ENCODE peak calls at places on chromosomes 1 and 21, in nine cellular contexts. C, M, G, P, F, A, J, E and H are unnamed samples.

GRCh38 chr1:229129306-229130027 is 141.4 kb upstream of the RAB4A start:
- DNase-seq in C (peak), M (no peak), G (no peak), P (no peak), F (peak), A (no peak), J (peak), E (no peak), H (no peak)

GRCh38 chr1:34688358-34688757 is 66.5 kb upstream of the GJB5 start:
- DNase-seq in C (no peak), M (peak), G (no peak), P (no peak), F (no peak), A (no peak), J (no peak), E (no peak), H (no peak)

GRCh38 chr1:156244126-156244525 is 2.1 kb downstream of the BGLAP start:
- DNase-seq in C (no peak), M (no peak), G (no peak), P (no peak), F (no peak), A (no peak), J (no peak), E (no peak), H (no peak)

GRCh38 chr1:39609618-39610331 is 29.7 kb downstream of the HEYL start:
- DNase-seq in C (peak), M (peak), G (peak), P (peak), F (peak), A (peak), J (peak), E (peak), H (peak)

GRCh38 chr1:210293191-210293607 is 35.5 kb upstream of the HHAT start:
- DNase-seq in C (no peak), M (peak), G (peak), P (peak), F (no peak), A (peak), J (no peak), E (peak), H (no peak)

GRCh38 chr1:204319462-204319861 is 40.3 kb downstream of the PLEKHA6 start:
- DNase-seq in C (no peak), M (peak), G (no peak), P (no peak), F (no peak), A (no peak), J (no peak), E (no peak), H (no peak)

GRCh38 chr1:2972011-2972878 is 49.0 kb upstream of the ACTRT2 start:
- DNase-seq in C (peak), M (no peak), G (no peak), P (peak), F (no peak), A (peak), J (no peak), E (no peak), H (no peak)

GRCh38 chr21:23694396-23694795 is 1912.9 kb downstream of the MRPL39 start:
- DNase-seq in C (no peak), M (no peak), G (no peak), P (no peak), F (no peak), A (no peak), J (no peak), E (no peak), H (no peak)

GRCh38 chr1:212218911-212219310 is 66.3 kb upstream of the PPP2R5A start:
- DNase-seq in C (no peak), M (no peak), G (no peak), P (no peak), F (no peak), A (no peak), J (no peak), E (no peak), H (no peak)

GRCh38 chr1:205632374-205633169 is 761 bp upstream of the ELK4 start:
- DNase-seq in C (no peak), M (no peak), G (no peak), P (no peak), F (no peak), A (no peak), J (no peak), E (no peak), H (no peak)

GRCh38 chr1:214448536-214448935 is 102.9 kb downstream of the PTPN14 start:
- DNase-seq in C (no peak), M (no peak), G (no peak), P (no peak), F (no peak), A (no peak), J (no peak), E (no peak), H (no peak)

GRCh38 chr1:214449371-214449770 is 102.0 kb downstream of the PTPN14 start:
- DNase-seq in C (no peak), M (no peak), G (no peak), P (no peak), F (no peak), A (no peak), J (no peak), E (no peak), H (no peak)

GRCh38 chr1:214445846-214446614 is 105.4 kb downstream of the PTPN14 start:
- DNase-seq in C (no peak), M (peak), G (no peak), P (no peak), F (no peak), A (no peak), J (no peak), E (no peak), H (no peak)

GRCh38 chr1:214446772-214447556 is 104.4 kb downstream of the PTPN14 start:
- DNase-seq in C (peak), M (peak), G (no peak), P (no peak), F (no peak), A (no peak), J (no peak), E (no peak), H (no peak)

GRCh38 chr1:214447557-214447871 is 103.9 kb downstream of the PTPN14 start:
- DNase-seq in C (no peak), M (no peak), G (no peak), P (no peak), F (no peak), A (no peak), J (no peak), E (no peak), H (no peak)
- H3K27ac ChIP-seq in C (peak), M (peak), G (no peak), P (no peak), F (no peak), A (peak), J (no peak), E (peak), H (no peak)

GRCh38 chr1:18636762-18637552 is 6.3 kb downstream of the PAX7 start:
- DNase-seq in C (no peak), M (no peak), G (no peak), P (no peak), F (no peak), A (no peak), J (no peak), E (no peak), H (no peak)
- H3K4me3 ChIP-seq in C (no peak), M (no peak), G (no peak), P (no peak), F (no peak), A (no peak), J (no peak), E (no peak), H (no peak)

DNA sequence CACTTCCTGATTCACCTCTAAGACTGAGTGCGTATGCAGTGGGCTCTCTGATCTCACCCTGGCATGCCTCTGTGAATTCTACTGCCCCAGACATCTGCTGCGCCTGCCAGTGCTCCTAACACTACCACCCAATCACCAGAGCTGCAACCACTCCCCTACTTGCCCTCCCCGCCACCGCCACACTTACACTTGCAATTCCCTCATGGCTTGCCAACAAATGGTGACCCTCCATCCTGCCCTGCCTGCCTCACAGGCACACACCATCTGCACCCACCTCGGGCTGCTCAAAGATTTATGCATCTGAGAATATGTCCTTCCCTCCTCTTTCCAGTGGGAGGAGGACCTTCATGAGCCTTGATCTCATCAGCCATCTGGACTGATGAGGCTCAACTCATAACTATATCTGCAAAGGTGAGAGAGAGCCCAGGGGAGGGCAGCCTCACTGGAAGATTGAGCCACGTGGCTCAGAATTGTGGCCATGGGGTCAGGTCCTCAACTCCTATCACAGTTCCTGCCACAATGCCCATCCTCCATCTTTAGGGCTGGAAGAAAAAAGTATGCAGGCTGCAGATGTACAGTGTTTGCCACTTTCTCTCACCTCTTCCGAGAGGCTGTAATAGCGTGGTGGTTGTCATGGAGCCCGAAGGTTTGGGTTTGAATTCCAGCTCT is 117.8 kb downstream of the IGSF21 start:
- DNase-seq in C (peak), M (no peak), G (no peak), P (no peak), F (no peak), A (no peak), J (no peak), E (no peak), H (no peak)
- H3K27ac ChIP-seq in C (no peak), M (no peak), G (no peak), P (no peak), F (no peak), A (no peak), J (no peak), E (no peak), H (no peak)

GRCh38 chr1:201481761-201482493 is 12.9 kb upstream of the PHLDA3 start:
- DNase-seq in C (peak), M (peak), G (peak), P (peak), F (peak), A (peak), J (peak), E (peak), H (peak)
- H3K4me3 ChIP-seq in C (peak), M (no peak), G (peak), P (peak), F (peak), A (peak), J (peak), E (peak), H (no peak)

DNA sequence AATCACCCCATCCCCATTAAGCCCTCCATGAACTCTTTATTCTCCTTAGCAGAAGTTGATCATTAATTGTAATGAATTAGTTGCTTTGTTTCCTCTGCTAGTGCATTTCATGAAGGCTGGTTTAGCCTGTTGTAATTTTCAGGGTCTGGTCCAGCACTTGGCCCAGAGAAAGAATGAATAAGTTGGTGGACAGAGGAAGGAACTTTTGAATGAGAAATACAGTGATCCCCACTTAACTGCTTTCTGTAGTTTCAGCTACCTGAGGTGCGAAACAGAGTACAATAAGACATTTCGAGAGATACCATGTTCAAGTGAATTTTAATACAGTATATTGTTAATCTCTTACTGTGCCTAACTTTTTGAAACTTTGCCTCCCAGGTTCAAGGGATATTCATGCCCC is 1.8 kb downstream of the SOAT1 start:
- DNase-seq in C (no peak), M (no peak), G (no peak), P (no peak), F (no peak), A (no peak), J (no peak), E (no peak), H (no peak)
- H3K27ac ChIP-seq in C (no peak), M (peak), G (peak), P (peak), F (peak), A (peak), J (peak), E (peak), H (peak)

GRCh38 chr21:15687208-15687607 is 42.6 kb upstream of the USP25 start:
- DNase-seq in C (no peak), M (no peak), G (no peak), P (no peak), F (no peak), A (no peak), J (no peak), E (no peak), H (no peak)

GRCh38 chr21:15688016-15688415 is 41.8 kb upstream of the USP25 start:
- DNase-seq in C (no peak), M (no peak), G (no peak), P (no peak), F (no peak), A (no peak), J (no peak), E (no peak), H (no peak)

GRCh38 chr21:15682977-15683376 is 46.8 kb upstream of the USP25 start:
- DNase-seq in C (no peak), M (no peak), G (no peak), P (no peak), F (no peak), A (no peak), J (no peak), E (no peak), H (peak)

GRCh38 chr21:15688809-15689208 is 41.0 kb upstream of the USP25 start:
- DNase-seq in C (no peak), M (no peak), G (no peak), P (no peak), F (no peak), A (no peak), J (no peak), E (no peak), H (peak)

DNA sequence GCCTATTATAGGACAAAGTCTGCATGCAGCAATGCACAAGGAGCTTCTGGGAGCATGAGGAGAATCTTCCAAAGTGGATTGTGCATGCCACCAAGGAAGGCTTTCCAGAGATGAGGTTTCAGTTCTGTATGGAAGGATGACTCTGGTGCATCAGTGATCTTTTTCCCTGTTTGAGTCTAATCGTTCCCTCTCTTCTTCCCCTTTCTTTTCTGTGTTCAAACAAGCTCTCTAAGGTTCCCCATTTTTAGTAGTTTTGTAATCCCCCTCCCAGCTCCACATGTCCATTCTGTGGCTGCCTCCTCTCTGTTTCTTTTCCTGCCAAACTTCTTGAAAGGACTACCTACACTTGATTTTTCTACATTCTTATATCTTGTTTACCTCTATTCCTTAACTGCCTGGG is 43.3 kb upstream of the USP25 start:
- DNase-seq in C (no peak), M (no peak), G (no peak), P (no peak), F (no peak), A (no peak), J (no peak), E (no peak), H (no peak)
- H3K4me3 ChIP-seq in C (no peak), M (no peak), G (no peak), P (no peak), F (no peak), A (no peak), J (no peak), E (no peak), H (no peak)

GRCh38 chr21:42533306-42533962 is 19.8 kb downstream of the SLC37A1 start:
- DNase-seq in C (peak), M (no peak), G (no peak), P (no peak), F (no peak), A (peak), J (no peak), E (no peak), H (no peak)
- H3K27ac ChIP-seq in C (no peak), M (no peak), G (no peak), P (no peak), F (no peak), A (no peak), J (no peak), E (peak), H (no peak)

GRCh38 chr21:42233067-42233981 is 14.4 kb downstream of the ABCG1 start:
- DNase-seq in C (peak), M (peak), G (peak), P (peak), F (peak), A (peak), J (peak), E (peak), H (peak)
- H3K4me3 ChIP-seq in C (no peak), M (no peak), G (peak), P (no peak), F (peak), A (no peak), J (no peak), E (no peak), H (peak)